ENCODE peak calls at places on chromosomes 16 and 17, in nine cellular contexts. T, H, Y, L, P, U, V, K and Q are unnamed samples.
A peak's percentile ranks its signal among the peaks of the same experiment; 100 is the strongest.

GRCh38 chr16:88680554-88681083 is 5.7 kb downstream of the SNAI3 start:
- DNase-seq in T (no peak), H (no peak), Y (no peak), L (no peak), P (no peak), U (no peak), V (no peak), K (no peak), Q (no peak)

GRCh38 chr17:76527430-76528111 is 9.9 kb downstream of the CYGB start:
- DNase-seq in T (peak; percentile 89), H (peak; percentile 81), Y (peak; percentile 27), L (peak; percentile 35), P (peak; percentile 86), U (peak; percentile 76), V (peak; percentile 78), K (no peak), Q (no peak)

GRCh38 chr17:40556198-40556661 is 9.0 kb downstream of the CCR7 start:
- DNase-seq in T (no peak), H (no peak), Y (no peak), L (no peak), P (peak; percentile 51), U (no peak), V (no peak), K (no peak), Q (no peak)

GRCh38 chr16:70697601-70698170 is 11.8 kb upstream of the MTSS2 start:
- DNase-seq in T (no peak), H (no peak), Y (no peak), L (no peak), P (no peak), U (no peak), V (no peak), K (no peak), Q (no peak)

GRCh38 chr16:75229172-75230031 is 10.6 kb downstream of the CTRB1 start:
- DNase-seq in T (peak; percentile 59), H (no peak), Y (no peak), L (no peak), P (no peak), U (no peak), V (no peak), K (no peak), Q (no peak)

GRCh38 chr17:51347851-51348584 is 87.7 kb downstream of the UTP18 start:
- DNase-seq in T (no peak), H (no peak), Y (no peak), L (no peak), P (no peak), U (no peak), V (no peak), K (no peak), Q (no peak)

GRCh38 chr16:11819798-11820197 is 22.7 kb upstream of the ZC3H7A start:
- DNase-seq in T (no peak), H (no peak), Y (no peak), L (no peak), P (no peak), U (no peak), V (no peak), K (no peak), Q (no peak)

GRCh38 chr17:7313028-7313889 is 1.9 kb downstream of the GPS2 start:
- DNase-seq in T (peak; percentile 74), H (no peak), Y (no peak), L (no peak), P (no peak), U (no peak), V (no peak), K (no peak), Q (no peak)

GRCh38 chr16:5979905-5980550 is 882.4 kb upstream of the EEF2KMT start:
- DNase-seq in T (peak; percentile 39), H (no peak), Y (no peak), L (no peak), P (no peak), U (no peak), V (no peak), K (no peak), Q (no peak)
- H3K4me3 ChIP-seq in T (no peak overlapping the region), H (no peak overlapping the region), Y (no peak overlapping the region), L (no peak overlapping the region), P (no peak overlapping the region), U (no peak overlapping the region), V (no peak overlapping the region), K (no peak overlapping the region), Q (no peak overlapping the region)

DNA sequence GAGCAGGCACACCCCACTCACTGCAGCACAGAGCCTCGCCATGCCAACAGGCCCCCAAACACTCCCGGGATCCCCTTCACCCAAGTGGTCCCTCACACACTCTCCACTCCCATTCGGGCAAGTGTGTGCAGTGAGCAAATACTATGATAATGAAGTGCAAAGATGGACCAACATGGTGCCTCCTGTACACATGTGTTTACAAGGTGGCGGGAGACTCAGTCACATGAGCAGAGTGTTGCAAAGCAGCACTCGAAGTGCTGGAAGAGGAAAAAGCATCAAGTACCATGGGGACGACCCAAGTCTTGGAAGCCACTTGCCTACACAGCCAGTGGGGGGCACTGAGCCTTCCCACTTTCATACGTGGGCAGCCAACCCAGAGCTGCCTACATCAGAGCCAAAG is 17.2 kb upstream of the SP6 start:
- DNase-seq in T (no peak), H (no peak), Y (no peak), L (no peak), P (no peak), U (no peak), V (no peak), K (no peak), Q (no peak)
- H3K27me3 ChIP-seq in T (peaks cover 53% of the 10 kb centered on the region), H (peaks cover 44% of the 10 kb centered on the region), Y (peaks cover 15% of the 10 kb centered on the region), L (peaks cover 18% of the 10 kb centered on the region), P (peaks cover 8% of the 10 kb centered on the region), U (peaks cover 42% of the 10 kb centered on the region), V (no peaks in the 10 kb centered on the region), K (no peaks in the 10 kb centered on the region), Q (peaks cover 4% of the 10 kb centered on the region)

GRCh38 chr17:8800656-8801055 is 1.5 kb upstream of the MFSD6L start:
- DNase-seq in T (no peak), H (no peak), Y (no peak), L (no peak), P (no peak), U (no peak), V (no peak), K (no peak), Q (no peak)

GRCh38 chr17:8801135-8801840 is 2.1 kb upstream of the MFSD6L start:
- DNase-seq in T (no peak), H (no peak), Y (no peak), L (no peak), P (no peak), U (no peak), V (no peak), K (no peak), Q (no peak)

GRCh38 chr17:8803531-8804416 is 4.6 kb upstream of the MFSD6L start:
- DNase-seq in T (peak; percentile 52), H (no peak), Y (no peak), L (no peak), P (no peak), U (no peak), V (no peak), K (peak; percentile 53), Q (no peak)

GRCh38 chr17:8807070-8807550 is 7.9 kb upstream of the MFSD6L start:
- DNase-seq in T (no peak), H (no peak), Y (no peak), L (no peak), P (no peak), U (no peak), V (no peak), K (no peak), Q (no peak)

DNA sequence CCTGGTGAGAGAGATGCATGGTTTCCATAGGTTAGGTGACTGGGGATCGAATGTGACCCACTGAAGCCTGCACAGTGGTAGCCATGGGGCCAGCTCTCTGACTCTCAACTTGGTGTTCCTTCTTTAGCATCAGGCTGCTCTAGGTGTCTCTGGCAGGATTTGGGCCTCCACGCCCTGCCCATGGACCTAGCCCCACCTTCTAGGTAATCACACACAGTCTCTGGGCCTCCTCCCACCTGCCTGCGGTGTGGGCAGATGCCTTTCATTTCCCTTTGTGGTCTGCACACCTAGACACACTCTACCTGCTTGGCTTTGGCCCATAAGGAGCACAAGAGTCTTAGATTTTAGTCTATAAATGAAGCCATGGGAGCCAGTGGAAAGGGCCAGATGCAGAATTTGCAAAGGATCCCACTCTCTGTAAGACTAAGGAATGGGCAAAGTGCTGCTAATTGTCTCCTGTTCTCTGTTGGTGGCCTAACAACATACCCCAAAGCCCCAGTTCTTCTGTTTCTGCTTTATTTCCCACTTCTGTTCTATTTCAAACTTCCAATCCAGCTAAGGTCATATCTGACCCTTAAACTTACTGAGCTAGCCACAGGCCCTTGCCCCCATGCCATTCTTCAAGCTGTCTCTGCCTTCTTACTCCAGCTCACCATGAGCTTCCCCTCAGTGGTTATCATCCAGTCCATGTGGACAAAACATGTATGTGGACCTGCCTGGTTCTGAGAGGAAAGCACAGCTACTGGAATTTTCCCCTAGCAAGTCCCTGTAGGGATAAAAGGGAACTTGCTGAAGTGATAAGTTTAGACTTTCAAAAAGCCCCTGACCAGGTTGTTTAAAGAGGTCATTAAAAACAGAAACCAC is 7.3 kb upstream of the MFSD6L start:
- DNase-seq in T (no peak), H (no peak), Y (no peak), L (no peak), P (no peak), U (no peak), V (no peak), K (no peak), Q (no peak)
- H3K4me3 ChIP-seq in T (no peak overlapping the region), H (no peak overlapping the region), Y (no peak overlapping the region), L (no peak overlapping the region), P (no peak overlapping the region), U (no peak overlapping the region), V (no peak overlapping the region), K (no peak overlapping the region), Q (no peak overlapping the region)

GRCh38 chr16:57556941-57557541 is 14.6 kb downstream of the ADGRG5 start:
- DNase-seq in T (no peak), H (no peak), Y (no peak), L (no peak), P (no peak), U (no peak), V (no peak), K (no peak), Q (no peak)

GRCh38 chr16:57555831-57556230 is 13.4 kb downstream of the ADGRG5 start:
- DNase-seq in T (no peak), H (no peak), Y (no peak), L (no peak), P (no peak), U (no peak), V (no peak), K (no peak), Q (no peak)

GRCh38 chr16:57562066-57562465 is 19.6 kb downstream of the ADGRG5 start:
- DNase-seq in T (no peak), H (no peak), Y (no peak), L (no peak), P (no peak), U (no peak), V (no peak), K (no peak), Q (no peak)

GRCh38 chr16:57562669-57563486 is 20.4 kb downstream of the ADGRG5 start:
- DNase-seq in T (peak; percentile 43), H (no peak), Y (no peak), L (no peak), P (no peak), U (no peak), V (no peak), K (no peak), Q (no peak)

DNA sequence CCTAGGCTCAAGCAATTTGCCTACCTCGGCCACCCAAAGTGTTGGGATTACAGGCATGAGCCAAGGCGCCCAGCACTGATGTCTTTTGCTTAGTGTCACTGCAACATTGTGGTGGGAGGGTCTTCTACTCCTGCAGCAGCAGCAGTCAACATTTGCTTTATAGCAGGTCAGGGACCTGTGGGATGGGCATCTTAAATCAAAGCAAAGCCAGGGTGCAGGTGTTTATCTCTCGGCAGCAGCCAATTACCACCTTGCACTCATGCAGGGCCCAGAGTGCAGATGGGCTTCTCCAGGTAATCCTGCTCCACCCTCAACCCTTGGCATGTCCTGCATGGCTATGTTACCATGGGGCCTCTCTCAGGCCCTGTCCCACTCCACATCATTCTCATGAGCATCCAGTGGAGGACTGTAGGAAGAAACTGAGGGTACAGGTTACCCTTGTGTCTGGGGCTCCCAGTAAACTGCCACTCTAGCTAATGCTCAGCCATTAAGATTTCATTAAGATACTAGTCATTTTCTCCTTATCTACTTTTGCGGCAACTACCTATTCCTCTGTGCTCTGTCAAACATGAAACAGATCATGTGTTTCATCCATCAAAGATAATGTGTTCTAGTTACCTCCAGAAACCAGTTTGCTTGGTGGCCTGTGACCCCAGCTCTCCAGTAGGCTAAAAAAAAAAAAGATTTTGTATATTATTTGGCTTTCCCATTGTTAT is 16.8 kb downstream of the ADGRG5 start:
- DNase-seq in T (no peak), H (no peak), Y (no peak), L (no peak), P (no peak), U (no peak), V (no peak), K (no peak), Q (no peak)
- H3K27me3 ChIP-seq in T (no peaks in the 10 kb centered on the region), H (no peaks in the 10 kb centered on the region), Y (no peaks in the 10 kb centered on the region), L (no peaks in the 10 kb centered on the region), P (no peaks in the 10 kb centered on the region), U (peaks cover 3% of the 10 kb centered on the region), V (no peaks in the 10 kb centered on the region), K (no peaks in the 10 kb centered on the region), Q (peaks cover 2% of the 10 kb centered on the region)